ENCODE peak calls at places on chromosomes 7 and 10, in seven cellular contexts. H is PC-3, C is GM23338, V is heart right ventricle, R is psoas muscle, I is HCT116, T is vagina. Z is an unnamed sample. For H3K4me1, the result is how much of the 10 kb centered on the place peaks cover.

GRCh38 chr7:146539836-146540235 is 423.2 kb downstream of the CNTNAP2 start:
- DNase-seq in H (no peak), R (no peak), T (no peak), C (no peak), I (no peak), V (no peak), Z (no peak)

GRCh38 chr7:142134944-142135343 is 23.4 kb downstream of the MGAM2 start:
- DNase-seq in H (no peak), R (no peak), I (no peak), C (no peak), V (no peak), T (no peak), Z (no peak)

GRCh38 chr10:24385776-24386175 is 176.8 kb downstream of the KIAA1217 start:
- DNase-seq in R (no peak), T (no peak), V (no peak), C (peak), H (no peak), I (no peak), Z (no peak)

GRCh38 chr10:26029858-26030257 is 95.8 kb downstream of the MYO3A start:
- DNase-seq in V (no peak), R (no peak), C (peak), H (no peak), I (no peak), T (no peak), Z (no peak)

GRCh38 chr7:128863433-128863989 is 855 bp downstream of the ATP6V1F start:
- DNase-seq in T (no peak), C (peak), I (peak), R (peak), H (peak), V (no peak), Z (no peak)

GRCh38 chr10:85610381-85611092 is 756.1 kb downstream of the GRID1 start:
- DNase-seq in C (no peak), H (no peak), R (no peak), V (no peak), T (peak), I (no peak), Z (no peak)

GRCh38 chr7:157540020-157540419 is 203.2 kb downstream of the DNAJB6 start:
- DNase-seq in V (no peak), C (no peak), T (no peak), H (no peak), I (no peak), R (peak), Z (no peak)

GRCh38 chr10:71045188-71045841 is 156.9 kb upstream of the PCBD1 start:
- DNase-seq in C (no peak), H (no peak), V (no peak), T (no peak), R (peak), I (no peak), Z (no peak)

GRCh38 chr7:37784015-37784414 is 64.4 kb upstream of the NME8 start:
- DNase-seq in V (no peak), R (no peak), C (no peak), H (no peak), I (no peak), T (no peak), Z (no peak)

GRCh38 chr10:8830064-8830463 is 775.6 kb downstream of the GATA3 start:
- DNase-seq in T (no peak), I (no peak), V (no peak), C (no peak), R (no peak), H (no peak), Z (no peak)

GRCh38 chr10:80186364-80187012 is 18.8 kb downstream of the ANXA11 start:
- DNase-seq in C (no peak), V (no peak), H (no peak), R (peak), T (no peak), I (no peak), Z (no peak)

DNA sequence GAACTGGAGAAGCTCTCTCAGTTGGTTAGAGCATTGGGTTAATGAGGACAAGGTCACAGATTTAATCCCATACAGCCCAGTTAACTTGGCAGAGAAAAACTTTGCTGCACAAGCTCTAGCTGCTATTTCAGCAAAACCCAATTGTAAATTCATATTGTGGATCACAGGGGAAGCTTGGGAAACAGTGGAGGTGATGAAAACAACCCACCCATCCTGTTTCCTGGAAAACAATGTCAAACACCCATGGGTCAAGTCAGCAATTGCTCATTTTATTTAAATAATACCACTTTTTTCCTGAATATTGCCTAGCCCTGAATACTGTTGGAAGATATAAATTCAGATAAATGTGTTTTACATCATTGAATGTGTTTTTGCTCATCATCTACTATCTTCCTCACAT is 900.6 kb upstream of the LRRTM3 start:
- DNase-seq in C (no peak), T (no peak), R (no peak), V (no peak), I (no peak), H (no peak), Z (no peak)
- H3K27ac ChIP-seq in C (no peak), T (no peak), R (no peak), V (no peak), I (no peak), H (no peak), Z (no peak)

GRCh38 chr10:110458583-110458920 is 39.2 kb upstream of the DUSP5 start:
- DNase-seq in T (no peak), V (peak), R (no peak), H (no peak), C (no peak), I (no peak), Z (no peak)
- H3K4me1 ChIP-seq in T (under half), V (under half), R (under half), H (under half), C (under half), I (half or more), Z (under half)

GRCh38 chr10:114482915-114483314 is 78.6 kb upstream of the AFAP1L2 start:
- DNase-seq in R (no peak), T (no peak), H (no peak), C (no peak), I (no peak), V (no peak), Z (no peak)
- H3K27ac ChIP-seq in R (no peak), T (peak), H (no peak), C (no peak), I (no peak), V (peak), Z (no peak)

DNA sequence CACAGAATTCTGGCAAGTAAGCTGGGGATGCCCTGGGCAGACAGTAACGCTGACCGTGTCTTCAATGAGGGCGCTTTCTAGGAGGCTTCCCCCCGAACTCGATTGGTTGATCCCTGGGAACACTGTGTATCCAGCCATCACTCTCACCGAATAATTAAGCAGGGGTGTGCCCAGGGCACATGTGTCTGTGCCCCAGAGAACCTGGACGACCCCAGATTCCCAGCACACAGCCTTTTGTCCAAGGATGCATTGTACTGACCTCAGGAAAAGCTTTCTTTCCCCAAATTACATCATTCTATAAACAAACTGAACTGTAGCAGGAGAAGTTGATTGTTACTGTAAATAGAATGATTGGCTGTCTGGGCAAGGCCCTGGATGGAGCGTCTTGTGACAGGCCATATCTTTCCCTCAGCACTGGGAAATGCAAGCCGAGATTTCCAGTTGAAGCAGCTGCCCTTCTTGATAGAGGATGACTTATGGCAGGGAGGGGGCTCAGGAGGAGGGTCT is 6.6 kb upstream of the DEPP1 start:
- DNase-seq in H (no peak), T (no peak), C (no peak), R (no peak), I (no peak), V (no peak), Z (no peak)
- H3K4me1 ChIP-seq in H (under half), T (under half), C (under half), R (under half), I (under half), V (half or more), Z (under half)

DNA sequence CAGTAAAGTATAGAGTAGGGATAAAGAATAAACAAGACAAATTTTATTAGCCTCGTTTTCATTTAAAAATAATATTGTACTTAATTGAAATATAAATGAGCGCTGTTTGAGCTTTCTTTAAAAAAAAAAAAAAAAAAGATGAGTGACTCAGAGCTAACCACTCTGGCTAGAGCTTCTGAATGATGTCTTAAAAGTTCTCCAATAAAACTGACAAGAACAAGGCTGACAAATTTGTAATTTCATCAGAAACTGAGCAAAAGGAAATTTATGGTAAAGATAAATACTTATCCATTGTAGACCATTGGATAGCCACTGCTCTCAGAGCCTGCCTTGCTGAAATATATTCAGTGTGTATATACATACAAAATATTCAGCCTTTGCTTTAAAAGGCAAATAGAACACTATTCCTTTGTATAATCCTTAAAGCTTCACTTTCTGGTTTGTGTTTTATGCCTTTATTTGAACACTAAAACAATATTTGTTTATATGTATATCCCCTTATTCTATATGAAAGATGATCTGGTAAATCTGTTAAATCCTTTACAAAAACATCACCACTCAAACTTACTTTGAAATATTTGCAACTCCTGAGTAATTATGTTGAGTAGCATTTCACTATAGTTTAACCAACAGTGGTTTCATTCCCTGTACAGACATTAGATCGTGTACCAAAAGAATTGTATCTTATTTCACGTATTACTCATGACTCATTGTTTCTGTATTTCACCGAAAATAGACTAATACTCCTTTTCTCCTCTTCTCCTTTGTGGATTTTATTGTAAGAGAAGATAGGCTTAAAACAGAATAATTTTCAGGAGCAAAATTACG is 91.0 kb upstream of the OIT3 start:
- DNase-seq in C (no peak), R (no peak), V (no peak), T (no peak), I (no peak), H (peak), Z (no peak)
- H3K27ac ChIP-seq in C (no peak), R (no peak), V (no peak), T (no peak), I (no peak), H (peak), Z (no peak)

GRCh38 chr10:75191821-75192568 is 18.6 kb upstream of the VDAC2 start:
- DNase-seq in V (peak), C (no peak), H (peak), I (no peak), R (peak), T (no peak), Z (no peak)
- H3K4me1 ChIP-seq in V (under half), C (under half), H (under half), I (under half), R (under half), T (half or more), Z (under half)

Z was measured in iPS DF 6.9.